ENCODE peak calls at places on chromosomes 2 and 18, in eight cellular contexts. C, P, L, V, S, X, N and T are unnamed samples.
A peak's percentile ranks its signal among the peaks of the same experiment; 100 is the strongest.

GRCh38 chr2:13818002-13818401 is 814.5 kb upstream of the LRATD1 start:
- ATAC-seq in P (no peak), C (no peak), S (no peak), N (no peak), V (no peak), X (no peak), L (no peak), T (no peak)

GRCh38 chr2:100865819-100866462 is 46.0 kb downstream of the NPAS2 start:
- ATAC-seq in N (peak; percentile 59), C (peak; percentile 85), L (peak; percentile 87), S (no peak), V (no peak), P (no peak), X (no peak), T (no peak)

GRCh38 chr2:240957656-240958365 is 40.6 kb upstream of the SNED1 start:
- ATAC-seq in C (no peak), N (no peak), L (no peak), P (no peak), X (no peak), S (peak; percentile 64), V (no peak), T (no peak)

GRCh38 chr18:9905401-9905922 is 8.4 kb upstream of the VAPA start:
- ATAC-seq in P (no peak), X (peak; percentile 51), C (peak; percentile 71), S (no peak), V (no peak), L (peak; percentile 43), N (peak; percentile 47), T (no peak)

GRCh38 chr2:68287580-68288441 is 31.9 kb downstream of the CNRIP1 start:
- ATAC-seq in S (peak; percentile 48), C (peak; percentile 71), P (peak; percentile 64), X (peak; percentile 77), V (no peak), N (peak; percentile 85), L (no peak), T (peak; percentile 71)

GRCh38 chr2:191421950-191422349 is 176.7 kb downstream of the MYO1B start:
- ATAC-seq in N (no peak), L (no peak), C (no peak), V (peak; percentile 36), P (no peak), X (no peak), S (no peak), T (no peak)

GRCh38 chr2:73092146-73092783 is 20.5 kb downstream of the RAB11FIP5 start:
- ATAC-seq in P (no peak), N (no peak), V (no peak), C (no peak), L (no peak), S (no peak), X (peak; percentile 51), T (no peak)

GRCh38 chr2:213185147-213185822 is 33.9 kb upstream of the IKZF2 start:
- ATAC-seq in V (peak; percentile 96), X (no peak), S (no peak), C (no peak), L (no peak), N (no peak), P (no peak), T (no peak)

GRCh38 chr2:25215948-25216679 is 47.7 kb upstream of the POMC start:
- ATAC-seq in S (peak; percentile 94), L (peak; percentile 89), C (peak; percentile 32), P (peak; percentile 85), N (peak; percentile 92), V (peak; percentile 89), X (no peak), T (peak; percentile 82)

GRCh38 chr2:98912221-98912851 is 23.7 kb downstream of the CRACDL start:
- ATAC-seq in C (no peak), S (peak; percentile 81), V (peak; percentile 16), X (no peak), N (peak; percentile 50), L (peak; percentile 80), P (peak; percentile 60), T (no peak)

GRCh38 chr2:197232010-197232409 is 78.6 kb downstream of the ANKRD44 start:
- ATAC-seq in V (no peak), C (no peak), P (no peak), L (no peak), N (no peak), S (no peak), X (no peak), T (no peak)

GRCh38 chr18:63881851-63882250 is 5.7 kb upstream of the SERPINB2 start:
- ATAC-seq in V (peak; percentile 38), L (no peak), X (no peak), C (no peak), S (no peak), N (no peak), P (no peak), T (no peak)

GRCh38 chr2:37616674-37616999 is 54.8 kb downstream of the CDC42EP3 start:
- ATAC-seq in S (no peak), N (peak; percentile 51), X (peak; percentile 75), V (peak; percentile 67), P (peak; percentile 55), L (no peak), C (no peak), T (no peak)

GRCh38 chr18:59907172-59907571 is 7.4 kb downstream of the PMAIP1 start:
- ATAC-seq in L (no peak), X (no peak), C (no peak), V (peak; percentile 16), N (no peak), P (no peak), S (no peak), T (no peak)

GRCh38 chr2:116832148-116832547 is 982.3 kb upstream of the DDX18 start:
- ATAC-seq in C (no peak), P (no peak), S (no peak), N (no peak), L (no peak), V (no peak), X (no peak), T (no peak)

GRCh38 chr2:117979911-117980341 is 33.9 kb downstream of the CCDC93 start:
- ATAC-seq in S (peak; percentile 20), X (no peak), C (no peak), N (peak; percentile 31), L (no peak), P (no peak), V (no peak), T (no peak)

GRCh38 chr2:102664439-102665042 is 45.2 kb downstream of the SLC9A2 start:
- ATAC-seq in S (no peak), L (peak; percentile 66), X (peak; percentile 96), C (no peak), V (peak; percentile 83), N (no peak), P (no peak), T (no peak)

GRCh38 chr2:30803281-30803680 is 4.0 kb downstream of the CAPN13 start:
- ATAC-seq in L (peak; percentile 42), X (no peak), S (no peak), V (no peak), C (no peak), N (no peak), P (no peak), T (no peak)

GRCh38 chr2:8872821-8873432 is 35.5 kb upstream of the KIDINS220 start:
- ATAC-seq in X (peak; percentile 67), N (peak; percentile 55), S (no peak), C (no peak), L (peak; percentile 81), P (no peak), V (peak; percentile 80), T (no peak)

GRCh38 chr2:211068108-211068780 is 511.8 kb downstream of the CPS1 start:
- ATAC-seq in P (no peak), L (no peak), S (no peak), C (no peak), N (no peak), V (peak; percentile 58), X (no peak), T (no peak)

GRCh38 chr18:59547691-59548182 is 149.5 kb downstream of the CCBE1 start:
- ATAC-seq in P (no peak), V (no peak), S (peak; percentile 31), C (no peak), L (no peak), N (peak; percentile 35), X (no peak), T (no peak)

GRCh38 chr18:22318745-22319407 is 98.8 kb downstream of the CTAGE1 start:
- ATAC-seq in P (no peak), N (peak; percentile 72), V (no peak), L (no peak), X (no peak), C (no peak), S (no peak), T (no peak)

GRCh38 chr2:54955358-54955673 is 94.9 kb downstream of the RTN4 start:
- ATAC-seq in X (no peak), V (no peak), N (peak; percentile 11), C (no peak), P (no peak), S (no peak), L (peak; percentile 28), T (no peak)

GRCh38 chr18:77101410-77102245 is 31.0 kb downstream of the MBP start:
- ATAC-seq in V (peak; percentile 86), P (peak; percentile 43), L (peak; percentile 94), N (peak; percentile 84), C (peak; percentile 88), X (no peak), S (peak; percentile 71), T (peak; percentile 85)
- TF ChIP-seq POLR2A in V (peak; percentile 56), P (no peak), L (no peak), N (no peak), C (peak; percentile 41), X (no peak), S (no peak), T (no peak)

GRCh38 chr2:28533021-28533420 is 37.2 kb downstream of the PLB1 start:
- ATAC-seq in P (no peak), N (no peak), X (no peak), L (no peak), S (no peak), V (no peak), C (no peak), T (no peak)
- TF ChIP-seq POLR2A in P (no peak), N (no peak), X (no peak), L (no peak), S (no peak), V (no peak), C (no peak), T (no peak)

GRCh38 chr2:232483296-232483922 is 4.2 kb downstream of the ECEL1 start:
- ATAC-seq in P (no peak), V (no peak), C (no peak), N (no peak), X (no peak), S (no peak), L (no peak), T (no peak)

GRCh38 chr2:232485757-232486557 is 1.7 kb downstream of the ECEL1 start:
- ATAC-seq in L (no peak), C (no peak), V (no peak), N (no peak), S (no peak), P (no peak), X (no peak), T (no peak)

GRCh38 chr2:232485333-232485756 is 2.3 kb downstream of the ECEL1 start:
- ATAC-seq in C (no peak), S (no peak), X (no peak), P (no peak), L (peak; percentile 7), N (no peak), V (no peak), T (no peak)

GRCh38 chr2:232483923-232484627 is 3.6 kb downstream of the ECEL1 start:
- ATAC-seq in X (no peak), C (no peak), V (no peak), N (no peak), L (no peak), S (no peak), P (no peak), T (no peak)

GRCh38 chr2:232484628-232485332 is 2.9 kb downstream of the ECEL1 start:
- ATAC-seq in P (no peak), C (no peak), N (no peak), S (no peak), X (no peak), L (peak; percentile 26), V (no peak), T (no peak)
- TF ChIP-seq POLR2A in P (no peak), C (no peak), N (no peak), S (no peak), X (no peak), L (no peak), V (no peak), T (no peak)

GRCh38 chr18:12657048-12657848 is 659 bp downstream of the SPIRE1 start:
- ATAC-seq in V (peak; percentile 48), S (peak; percentile 58), N (peak; percentile 84), P (peak; percentile 51), L (peak; percentile 64), X (peak; percentile 83), C (peak; percentile 63), T (peak; percentile 72)
- TF ChIP-seq POLR2A in V (no peak), S (no peak), N (no peak), P (peak; percentile 45), L (no peak), X (no peak), C (peak; percentile 61), T (peak; percentile 55)